ENCODE peak calls at places on chromosomes 12 and 14, in ten cellular contexts. S, C, A, Z, P, Q, G, U, B and T are unnamed samples.

GRCh38 chr12:117874842-117875434 is 93.9 kb downstream of the KSR2 start:
- DNase-seq in C (peak), U (peak), B (peak), P (peak), Q (peak), Z (peak), G (peak), A (peak), S (peak), T (peak)

GRCh38 chr14:91883770-91884169 is 16.4 kb upstream of the TC2N start:
- DNase-seq in C (no peak), S (no peak), U (no peak), B (peak), A (no peak), Q (no peak), P (no peak), G (peak), Z (peak), T (no peak)

GRCh38 chr12:96177013-96177412 is 17.2 kb upstream of the ELK3 start:
- DNase-seq in P (peak), S (no peak), Z (no peak), U (peak), B (peak), C (no peak), G (peak), Q (no peak), A (no peak), T (peak)

GRCh38 chr12:127162902-127163301 is 1104.1 kb upstream of the TMEM132C start:
- DNase-seq in P (peak), U (peak), Z (no peak), G (peak), S (no peak), C (peak), A (no peak), Q (no peak), B (peak), T (peak)

GRCh38 chr14:68819260-68819691 is 26.4 kb upstream of the ZFP36L1 start:
- DNase-seq in G (peak), U (no peak), Z (no peak), S (peak), A (no peak), B (peak), P (peak), Q (no peak), C (no peak), T (peak)

GRCh38 chr14:99879401-99880295 is 86.4 kb downstream of the EML1 start:
- DNase-seq in Z (no peak), P (peak), A (no peak), Q (no peak), S (no peak), C (no peak), B (peak), G (peak), U (no peak), T (peak)

GRCh38 chr12:3251691-3252090 is 174.5 kb downstream of the TSPAN9 start:
- DNase-seq in G (no peak), A (no peak), C (no peak), Q (no peak), U (no peak), Z (peak), P (no peak), S (no peak), B (no peak), T (no peak)

GRCh38 chr12:125403145-125403789 is 338.0 kb downstream of the AACS start:
- DNase-seq in C (no peak), G (peak), A (no peak), S (peak), U (no peak), B (peak), Z (no peak), P (peak), Q (peak), T (peak)

GRCh38 chr12:2391740-2392341 is 339.1 kb downstream of the CACNA1C start:
- DNase-seq in A (no peak), P (no peak), G (no peak), Z (no peak), S (no peak), C (no peak), B (no peak), Q (no peak), U (no peak), T (no peak)

GRCh38 chr14:61482348-61483206 is 161.2 kb downstream of the PRKCH start:
- DNase-seq in S (no peak), Z (no peak), A (no peak), Q (no peak), U (no peak), C (no peak), G (no peak), B (no peak), P (no peak), T (no peak)

GRCh38 chr12:124500232-124501079 is 67.0 kb downstream of the NCOR2 start:
- DNase-seq in S (peak), C (no peak), Z (no peak), A (no peak), Q (no peak), U (no peak), B (peak), P (peak), G (peak), T (peak)

GRCh38 chr14:36300337-36300736 is 20.1 kb downstream of the MBIP start:
- DNase-seq in P (no peak), Q (no peak), A (no peak), G (peak), U (no peak), C (no peak), B (no peak), S (no peak), Z (no peak), T (no peak)

GRCh38 chr14:51806026-51806590 is 54.3 kb upstream of the GNG2 start:
- DNase-seq in S (no peak), A (no peak), C (no peak), G (no peak), P (no peak), B (no peak), U (no peak), Q (no peak), Z (no peak), T (no peak)

GRCh38 chr14:89618821-89619551 is 202.0 kb upstream of the FOXN3 start:
- DNase-seq in Z (peak), S (peak), U (peak), Q (peak), C (peak), B (peak), G (peak), A (no peak), P (peak), T (peak)

GRCh38 chr12:116266220-116266619 is 11.3 kb downstream of the MED13L start:
- DNase-seq in S (no peak), G (peak), P (peak), U (no peak), Q (no peak), A (no peak), Z (no peak), C (no peak), B (peak), T (peak)

GRCh38 chr14:99325016-99325415 is 53.0 kb upstream of the BCL11B start:
- DNase-seq in S (no peak), Q (no peak), B (no peak), C (no peak), P (no peak), G (no peak), Z (no peak), A (no peak), U (no peak), T (no peak)

GRCh38 chr12:92769124-92769901 is 66.5 kb downstream of the PLEKHG7 start:
- DNase-seq in C (no peak), Z (no peak), U (no peak), G (peak), P (no peak), B (no peak), S (no peak), A (no peak), Q (no peak), T (no peak)

GRCh38 chr14:83842536-83842935 is 1687.4 kb upstream of the FLRT2 start:
- DNase-seq in B (no peak), Z (no peak), G (no peak), S (no peak), Q (peak), A (peak), P (no peak), C (no peak), U (no peak), T (no peak)

GRCh38 chr12:69916541-69917270 is 91.7 kb downstream of the MYRFL start:
- DNase-seq in Q (no peak), B (no peak), S (no peak), P (no peak), Z (peak), C (no peak), A (no peak), G (peak), U (no peak), T (peak)

GRCh38 chr14:101980700-101981099 is 16.3 kb downstream of the DYNC1H1 start:
- DNase-seq in P (peak), C (no peak), U (no peak), Q (no peak), A (no peak), S (no peak), G (peak), B (peak), Z (peak), T (peak)

GRCh38 chr14:24741871-24742270 is 107.9 kb upstream of the GZMB start:
- DNase-seq in Q (no peak), P (peak), C (no peak), Z (no peak), B (peak), A (no peak), S (no peak), U (no peak), G (peak), T (peak)

GRCh38 chr14:35046048-35046750 is at the start of gene FAM177A1:
- DNase-seq in U (peak), P (peak), Q (peak), Z (peak), B (peak), A (peak), C (peak), S (peak), G (peak), T (peak)

GRCh38 chr12:68743416-68743815 is 2.6 kb upstream of the SLC35E3 start:
- DNase-seq in U (no peak), P (no peak), Z (no peak), A (no peak), S (no peak), Q (no peak), B (peak), C (no peak), G (peak), T (no peak)

GRCh38 chr12:92654929-92655328 is 47.9 kb upstream of the PLEKHG7 start:
- DNase-seq in A (no peak), B (peak), S (no peak), Q (no peak), P (no peak), C (no peak), Z (no peak), G (peak), U (no peak), T (peak)

GRCh38 chr14:56119221-56119967 is 1.2 kb downstream of the PELI2 start:
- DNase-seq in B (peak), U (peak), P (peak), Q (peak), S (peak), A (no peak), Z (peak), C (no peak), G (peak), T (peak)

GRCh38 chr12:91685917-91686316 is 459.7 kb downstream of the BTG1 start:
- DNase-seq in G (peak), A (no peak), S (no peak), Q (no peak), Z (no peak), B (peak), P (peak), C (no peak), U (no peak), T (peak)

GRCh38 chr12:2256915-2257314 is 204.1 kb downstream of the CACNA1C start:
- DNase-seq in Z (no peak), G (peak), A (no peak), Q (no peak), U (no peak), P (peak), S (no peak), B (peak), C (no peak), T (peak)

GRCh38 chr12:53204351-53204750 is 2.7 kb downstream of the ITGB7 start:
- DNase-seq in S (no peak), U (no peak), P (no peak), B (no peak), G (no peak), C (no peak), Q (no peak), Z (no peak), A (no peak), T (no peak)

GRCh38 chr12:107134558-107134957 is 41.2 kb upstream of the CRY1 start:
- DNase-seq in B (no peak), Z (no peak), C (peak), Q (no peak), G (peak), U (peak), P (peak), S (peak), A (no peak), T (no peak)

GRCh38 chr12:89817501-89818226 is 109.0 kb upstream of the ATP2B1 start:
- DNase-seq in A (no peak), G (no peak), Q (no peak), C (no peak), P (no peak), Z (no peak), S (no peak), U (no peak), B (no peak), T (no peak)

GRCh38 chr14:100732766-100733100 is 6.0 kb downstream of the DLK1 start:
- DNase-seq in P (no peak), A (no peak), S (no peak), B (no peak), Z (no peak), Q (no peak), C (no peak), G (no peak), U (no peak), T (no peak)

GRCh38 chr12:102441077-102441596 is 39.2 kb downstream of the IGF1 start:
- DNase-seq in C (no peak), A (no peak), P (no peak), U (no peak), B (no peak), Z (no peak), Q (no peak), G (no peak), S (no peak), T (no peak)

GRCh38 chr12:93793983-93794382 is 116.8 kb downstream of the CRADD start:
- DNase-seq in C (no peak), G (peak), A (no peak), Q (no peak), B (peak), P (no peak), U (no peak), S (no peak), Z (no peak), T (peak)

GRCh38 chr12:101039848-101040531 is 170.0 kb downstream of the SLC5A8 start:
- DNase-seq in C (no peak), U (no peak), G (no peak), P (no peak), Q (no peak), Z (no peak), S (no peak), B (no peak), A (no peak), T (no peak)

GRCh38 chr12:57821474-57822214 is 3.1 kb upstream of the AVIL start:
- DNase-seq in C (no peak), Q (no peak), S (no peak), G (no peak), Z (no peak), B (no peak), P (no peak), A (no peak), U (no peak), T (no peak)

GRCh38 chr14:31286456-31287293 is 79.1 kb upstream of the HECTD1 start:
- DNase-seq in A (no peak), S (peak), B (no peak), U (peak), C (no peak), P (no peak), Q (no peak), G (no peak), Z (no peak), T (no peak)

GRCh38 chr14:33767721-33768457 is 183.0 kb downstream of the EGLN3 start:
- DNase-seq in B (peak), Z (no peak), U (no peak), S (no peak), G (peak), P (no peak), A (no peak), C (no peak), Q (no peak), T (no peak)

GRCh38 chr12:109462868-109463692 is 14.0 kb downstream of the KCTD10 start:
- DNase-seq in Z (peak), S (peak), C (no peak), Q (no peak), U (no peak), A (no peak), P (peak), G (peak), B (peak), T (peak)

GRCh38 chr14:77140343-77140936 is 1.2 kb downstream of the ZDHHC22 start:
- DNase-seq in A (no peak), G (no peak), B (no peak), C (no peak), Q (peak), U (no peak), Z (no peak), P (peak), S (no peak), T (peak)